ENCODE peak calls at places on chromosomes 16 and 17, in four cellular contexts. One of them, this sample, is unnamed.

GRCh38 chr16:12661656-12662172 is 142.0 kb downstream of the CPPED1 start:
- DNase-seq in endodermal cell: peak
- DNase-seq in Calu3: peak
- DNase-seq in NB4: peak
- DNase-seq in this sample: peak

GRCh38 chr16:58464047-58464915 is 35.7 kb upstream of the NDRG4 start:
- DNase-seq in NB4: no peak
- DNase-seq in endodermal cell: peak
- DNase-seq in Calu3: peak
- DNase-seq in this sample: peak

GRCh38 chr16:554297-554621 is 5.9 kb upstream of the PRR35 start:
- DNase-seq in NB4: no peak
- DNase-seq in Calu3: no peak
- DNase-seq in endodermal cell: no peak
- DNase-seq in this sample: no peak

GRCh38 chr16:81516478-81517149 is 72.0 kb downstream of the CMIP start:
- DNase-seq in endodermal cell: no peak
- DNase-seq in Calu3: no peak
- DNase-seq in NB4: no peak
- DNase-seq in this sample: no peak

GRCh38 chr16:54748611-54749190 is 182.0 kb upstream of the IRX5 start:
- DNase-seq in endodermal cell: no peak
- DNase-seq in NB4: no peak
- DNase-seq in Calu3: no peak
- DNase-seq in this sample: no peak

GRCh38 chr16:25855818-25856217 is 164.1 kb downstream of the HS3ST4 start:
- DNase-seq in Calu3: no peak
- DNase-seq in endodermal cell: peak
- DNase-seq in NB4: no peak
- DNase-seq in this sample: no peak

GRCh38 chr16:2250652-2251280 is 621 bp downstream of the ECI1 start:
- DNase-seq in endodermal cell: no peak
- DNase-seq in Calu3: no peak
- DNase-seq in NB4: no peak
- DNase-seq in this sample: peak

GRCh38 chr17:59381716-59382570 is 50.5 kb downstream of the YPEL2 start:
- DNase-seq in NB4: no peak
- DNase-seq in Calu3: no peak
- DNase-seq in endodermal cell: no peak
- DNase-seq in this sample: no peak

GRCh38 chr16:12458591-12459400 is 344.9 kb downstream of the CPPED1 start:
- DNase-seq in NB4: peak
- DNase-seq in Calu3: no peak
- DNase-seq in endodermal cell: no peak
- DNase-seq in this sample: no peak

GRCh38 chr16:24988593-24989338 is 26.4 kb downstream of the ARHGAP17 start:
- DNase-seq in endodermal cell: no peak
- DNase-seq in Calu3: peak
- DNase-seq in NB4: no peak
- DNase-seq in this sample: no peak

GRCh38 chr17:50501054-50501453 is 7.2 kb upstream of the MYCBPAP start:
- DNase-seq in Calu3: peak
- DNase-seq in NB4: peak
- DNase-seq in endodermal cell: peak
- DNase-seq in this sample: peak

GRCh38 chr17:76154935-76155845 is 14.1 kb upstream of the FOXJ1 start:
- DNase-seq in NB4: no peak
- DNase-seq in Calu3: no peak
- DNase-seq in endodermal cell: peak
- DNase-seq in this sample: no peak

GRCh38 chr16:25258856-25259179 is 1.2 kb upstream of the ZKSCAN2 start:
- DNase-seq in endodermal cell: peak
- DNase-seq in Calu3: no peak
- DNase-seq in NB4: no peak
- DNase-seq in this sample: no peak

GRCh38 chr17:18960803-18961511 is 9.0 kb downstream of the SLC5A10 start:
- DNase-seq in Calu3: peak
- DNase-seq in NB4: peak
- DNase-seq in endodermal cell: peak
- DNase-seq in this sample: peak

GRCh38 chr16:14186007-14186953 is 115.2 kb downstream of the MRTFB start:
- DNase-seq in endodermal cell: peak
- DNase-seq in NB4: no peak
- DNase-seq in Calu3: no peak
- DNase-seq in this sample: peak

GRCh38 chr16:83554096-83554495 is 253.7 kb upstream of the HSBP1 start:
- DNase-seq in NB4: no peak
- DNase-seq in endodermal cell: no peak
- DNase-seq in Calu3: no peak
- DNase-seq in this sample: no peak

GRCh38 chr16:12020007-12020406 is 43.5 kb downstream of the SNX29 start:
- DNase-seq in Calu3: no peak
- DNase-seq in NB4: no peak
- DNase-seq in endodermal cell: no peak
- DNase-seq in this sample: no peak

GRCh38 chr16:86048882-86049585 is 150.1 kb downstream of the IRF8 start:
- DNase-seq in endodermal cell: peak
- DNase-seq in Calu3: no peak
- DNase-seq in NB4: no peak
- DNase-seq in this sample: no peak
- TF ChIP-seq CTCF in endodermal cell: peak
- TF ChIP-seq CTCF in Calu3: no peak
- TF ChIP-seq CTCF in NB4: peak
- TF ChIP-seq CTCF in this sample: no peak

GRCh38 chr17:33939959-33940358 is 315.1 kb upstream of the CCL2 start:
- DNase-seq in NB4: no peak
- DNase-seq in Calu3: no peak
- DNase-seq in endodermal cell: no peak
- DNase-seq in this sample: no peak

GRCh38 chr17:33932996-33933395 is 322.1 kb upstream of the CCL2 start:
- DNase-seq in NB4: no peak
- DNase-seq in Calu3: no peak
- DNase-seq in endodermal cell: no peak
- DNase-seq in this sample: no peak

GRCh38 chr17:33936764-33937163 is 318.3 kb upstream of the CCL2 start:
- DNase-seq in endodermal cell: no peak
- DNase-seq in NB4: no peak
- DNase-seq in Calu3: no peak
- DNase-seq in this sample: no peak

GRCh38 chr17:33934696-33935095 is 320.4 kb upstream of the CCL2 start:
- DNase-seq in endodermal cell: no peak
- DNase-seq in Calu3: no peak
- DNase-seq in NB4: no peak
- DNase-seq in this sample: no peak

DNA sequence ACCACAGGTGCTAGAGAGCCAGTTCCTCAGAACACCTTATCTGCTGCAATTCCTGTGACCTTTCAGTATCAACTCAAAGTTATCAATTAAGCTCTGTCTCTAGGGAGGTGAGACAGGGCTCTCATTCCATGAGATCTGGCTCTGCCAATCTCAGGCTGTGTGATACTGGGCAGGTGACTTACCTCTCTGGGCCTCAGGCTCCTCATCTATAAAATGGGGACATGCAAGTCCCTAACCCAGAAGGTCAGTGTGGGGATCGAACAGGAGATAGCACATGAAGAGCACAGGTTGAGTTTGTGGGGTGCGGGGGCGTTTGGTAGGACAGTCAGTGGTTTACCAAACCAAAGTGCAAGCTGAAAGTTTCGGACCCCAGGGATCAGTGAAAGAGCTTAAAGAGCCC is 319.3 kb upstream of the CCL2 start:
- DNase-seq in Calu3: no peak
- DNase-seq in endodermal cell: no peak
- DNase-seq in NB4: no peak
- DNase-seq in this sample: no peak
- TF ChIP-seq CTCF in Calu3: no peak
- TF ChIP-seq CTCF in endodermal cell: no peak
- TF ChIP-seq CTCF in NB4: no peak
- TF ChIP-seq CTCF in this sample: no peak

GRCh38 chr17:61449707-61450640 is 2.2 kb upstream of the TBX4 start:
- DNase-seq in NB4: no peak
- DNase-seq in endodermal cell: no peak
- DNase-seq in Calu3: no peak
- DNase-seq in this sample: no peak

GRCh38 chr17:61453563-61453962 is 1.3 kb downstream of the TBX4 start:
- DNase-seq in Calu3: no peak
- DNase-seq in NB4: no peak
- DNase-seq in endodermal cell: no peak
- DNase-seq in this sample: no peak

GRCh38 chr17:61451538-61452300 is 503 bp upstream of the TBX4 start:
- DNase-seq in Calu3: no peak
- DNase-seq in endodermal cell: peak
- DNase-seq in NB4: no peak
- DNase-seq in this sample: peak

GRCh38 chr17:61452301-61453290 is at the start of gene TBX4:
- DNase-seq in endodermal cell: peak
- DNase-seq in NB4: no peak
- DNase-seq in Calu3: no peak
- DNase-seq in this sample: peak

DNA sequence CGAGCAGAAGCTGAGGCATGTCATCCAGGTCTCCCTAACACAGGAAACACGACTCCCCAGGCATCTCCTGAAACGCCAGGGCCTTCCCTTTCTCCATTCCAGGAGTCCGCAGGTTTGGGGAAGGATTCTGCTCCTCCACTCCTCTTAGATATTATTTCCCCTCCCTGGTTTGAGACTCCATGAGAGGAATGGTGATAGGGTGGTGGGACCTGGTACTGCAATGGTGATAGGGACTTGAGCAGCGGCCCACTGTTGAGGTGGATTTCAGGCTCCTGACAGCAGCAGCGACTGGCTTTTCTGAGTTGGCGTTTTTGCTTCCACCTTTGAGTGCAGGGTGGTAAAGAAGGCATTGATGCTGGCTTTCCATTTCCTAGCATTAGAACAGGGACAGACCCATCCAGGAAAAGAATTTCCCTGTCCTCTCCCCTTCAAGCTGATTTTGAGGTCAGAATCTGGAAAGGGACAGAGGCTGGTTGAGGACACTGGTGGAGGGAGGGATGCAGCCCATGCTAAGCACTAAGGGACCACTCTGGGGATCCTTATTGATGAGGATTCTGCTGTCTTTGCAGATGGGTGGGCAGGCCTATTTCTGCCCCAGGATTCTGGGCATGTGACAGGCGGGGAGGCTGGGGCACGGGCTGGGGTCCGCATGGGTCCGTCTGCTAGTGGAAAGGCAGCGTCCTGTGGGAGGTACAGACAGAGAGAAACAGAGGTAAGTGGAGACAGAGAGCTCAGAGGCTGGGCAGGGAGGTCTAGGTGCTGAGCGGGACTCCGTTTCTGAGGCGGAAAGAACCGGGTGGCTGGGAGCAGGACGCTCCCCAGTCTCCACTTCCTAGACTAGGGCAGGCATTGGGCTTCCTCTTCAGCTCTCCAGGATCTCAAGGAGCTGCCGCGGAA is 1.3 kb upstream of the TBX4 start:
- DNase-seq in NB4: no peak
- DNase-seq in endodermal cell: peak
- DNase-seq in Calu3: no peak
- DNase-seq in this sample: no peak
- TF ChIP-seq CTCF in NB4: no peak
- TF ChIP-seq CTCF in endodermal cell: peak
- TF ChIP-seq CTCF in Calu3: no peak
- TF ChIP-seq CTCF in this sample: no peak

GRCh38 chr17:1455291-1455747 is 713 bp downstream of the CRK start:
- DNase-seq in endodermal cell: peak
- DNase-seq in NB4: peak
- DNase-seq in Calu3: peak
- DNase-seq in this sample: peak
- TF ChIP-seq CTCF in endodermal cell: peak
- TF ChIP-seq CTCF in NB4: peak
- TF ChIP-seq CTCF in Calu3: peak
- TF ChIP-seq CTCF in this sample: peak

DNA sequence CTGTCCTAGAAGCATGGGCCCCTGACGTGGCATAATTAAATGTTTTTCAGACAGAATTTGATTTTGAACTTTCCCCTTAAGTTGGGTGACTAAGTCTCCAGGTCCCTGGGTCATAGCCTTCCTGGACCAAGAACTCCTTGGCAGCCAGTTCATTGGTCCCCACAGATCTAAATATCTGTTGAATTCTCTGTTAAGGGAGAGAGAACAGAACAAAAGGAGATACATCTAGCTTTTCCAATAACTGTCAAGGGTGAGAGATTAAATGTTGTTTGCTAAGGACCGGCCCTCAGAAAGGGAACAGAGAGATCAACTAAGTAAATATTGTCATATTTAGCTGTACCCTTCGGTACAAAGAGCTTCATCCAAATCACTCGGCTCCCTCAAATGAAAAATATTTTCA is 78.2 kb upstream of the NOL11 start:
- DNase-seq in endodermal cell: no peak
- DNase-seq in NB4: no peak
- DNase-seq in Calu3: no peak
- DNase-seq in this sample: no peak
- TF ChIP-seq CTCF in endodermal cell: no peak
- TF ChIP-seq CTCF in NB4: no peak
- TF ChIP-seq CTCF in Calu3: no peak
- TF ChIP-seq CTCF in this sample: no peak

GRCh38 chr16:73565263-73565662 is 517.3 kb upstream of the ZFHX3 start:
- DNase-seq in endodermal cell: no peak
- DNase-seq in Calu3: peak
- DNase-seq in NB4: peak
- DNase-seq in this sample: no peak
- TF ChIP-seq CTCF in endodermal cell: peak
- TF ChIP-seq CTCF in Calu3: no peak
- TF ChIP-seq CTCF in NB4: peak
- TF ChIP-seq CTCF in this sample: peak

GRCh38 chr16:50708373-50709060 is 15.1 kb downstream of the NOD2 start:
- DNase-seq in NB4: no peak
- DNase-seq in Calu3: no peak
- DNase-seq in endodermal cell: no peak
- DNase-seq in this sample: no peak

GRCh38 chr16:50702725-50703124 is 9.3 kb downstream of the NOD2 start:
- DNase-seq in Calu3: no peak
- DNase-seq in endodermal cell: no peak
- DNase-seq in NB4: peak
- DNase-seq in this sample: no peak

GRCh38 chr16:50706250-50706649 is 12.8 kb downstream of the NOD2 start:
- DNase-seq in Calu3: no peak
- DNase-seq in NB4: no peak
- DNase-seq in endodermal cell: no peak
- DNase-seq in this sample: no peak

GRCh38 chr16:50705436-50706110 is 12.2 kb downstream of the NOD2 start:
- DNase-seq in NB4: no peak
- DNase-seq in Calu3: no peak
- DNase-seq in endodermal cell: no peak
- DNase-seq in this sample: no peak

GRCh38 chr16:50704245-50704644 is 10.8 kb downstream of the NOD2 start:
- DNase-seq in NB4: no peak
- DNase-seq in endodermal cell: no peak
- DNase-seq in Calu3: no peak
- DNase-seq in this sample: no peak
- TF ChIP-seq CTCF in NB4: no peak
- TF ChIP-seq CTCF in endodermal cell: no peak
- TF ChIP-seq CTCF in Calu3: no peak
- TF ChIP-seq CTCF in this sample: no peak

GRCh38 chr17:58312824-58313223 is 15.8 kb downstream of the TSPOAP1 start:
- DNase-seq in endodermal cell: no peak
- DNase-seq in NB4: no peak
- DNase-seq in Calu3: no peak
- DNase-seq in this sample: no peak
- TF ChIP-seq CTCF in endodermal cell: peak
- TF ChIP-seq CTCF in NB4: no peak
- TF ChIP-seq CTCF in Calu3: no peak
- TF ChIP-seq CTCF in this sample: no peak